ENCODE peak calls at places on chromosomes 5 and 9, in seven cellular contexts. Y is non-pigmented ciliary epithelial cell; M is NCI-H1092; W is activated CD4-positive, alpha-beta T cell treated with anti-CD3 and anti-CD28 coated beads, Interleukin-2, amount 50 U/mL, for 48 hours; Q is stimulated activated naive CD4-positive, alpha-beta T cell; O is GM13976; Z is GM03348. P is an unnamed sample.

GRCh38 chr9:113503613-113504230 is 40.2 kb downstream of the RGS3 start:
- DNase-seq in W (no peak), Q (no peak), M (no peak), O (no peak), Y (no peak), Z (no peak), P (no peak)

GRCh38 chr5:119402555-119402954 is 46.7 kb downstream of the TNFAIP8 start:
- DNase-seq in Q (no peak), O (no peak), Z (no peak), M (no peak), Y (no peak), W (no peak), P (no peak)

GRCh38 chr9:13278368-13279246 is 885 bp downstream of the MPDZ start:
- DNase-seq in W (no peak), Q (no peak), Y (no peak), M (peak), Z (peak), O (peak), P (no peak)

GRCh38 chr9:134486127-134486995 is 155.2 kb upstream of the COL5A1 start:
- DNase-seq in Z (no peak), Q (no peak), W (no peak), Y (no peak), M (no peak), O (no peak), P (no peak)

GRCh38 chr9:14412778-14413177 is 98.8 kb upstream of the NFIB start:
- DNase-seq in Q (no peak), Z (no peak), O (no peak), M (no peak), Y (no peak), W (no peak), P (no peak)

GRCh38 chr9:110640736-110641135 is 27.9 kb upstream of the MUSK start:
- DNase-seq in Q (no peak), Z (no peak), W (no peak), O (no peak), Y (no peak), M (no peak), P (no peak)

GRCh38 chr5:10689391-10690081 is 71.5 kb downstream of the DAP start:
- DNase-seq in W (peak), O (peak), Q (no peak), Z (peak), Y (no peak), M (no peak), P (peak)

GRCh38 chr5:83750759-83751158 is 30.1 kb upstream of the HAPLN1 start:
- DNase-seq in W (no peak), M (no peak), Z (no peak), Q (no peak), O (no peak), Y (no peak), P (no peak)

GRCh38 chr9:131965101-131965500 is 114.6 kb downstream of the MED27 start:
- DNase-seq in Z (no peak), O (no peak), W (no peak), Q (no peak), Y (no peak), M (no peak), P (no peak)

P was measured in MM.1S.